ENCODE peak calls at places on chromosome 7, in eight cellular contexts. J, E, X, R, H, K, N and S are unnamed samples.

GRCh38 chr7:66847879-66848810 is 72.9 kb upstream of the TMEM248 start:
- DNase-seq in R (no peak), X (no peak), E (peak), K (no peak), J (peak), H (no peak), N (no peak), S (peak)

GRCh38 chr7:146496657-146497056 is 380.1 kb downstream of the CNTNAP2 start:
- DNase-seq in N (no peak), R (no peak), J (no peak), X (no peak), K (no peak), H (no peak), E (no peak), S (no peak)

GRCh38 chr7:123941391-123942180 is 16.5 kb downstream of the SPAM1 start:
- DNase-seq in N (no peak), J (no peak), X (no peak), K (no peak), E (no peak), H (no peak), R (no peak), S (no peak)

GRCh38 chr7:151402029-151402835 is 7.6 kb downstream of the WDR86 start:
- DNase-seq in X (no peak), E (no peak), K (no peak), R (no peak), H (peak), J (no peak), N (no peak), S (no peak)

GRCh38 chr7:120864146-120864920 is 6.4 kb upstream of the TSPAN12 start:
- DNase-seq in K (no peak), X (no peak), R (no peak), E (no peak), H (no peak), J (no peak), N (no peak), S (no peak)

GRCh38 chr7:118713039-118713438 is 488.5 kb downstream of the ANKRD7 start:
- DNase-seq in N (no peak), K (no peak), H (no peak), X (no peak), E (no peak), J (no peak), R (no peak), S (no peak)

GRCh38 chr7:20785211-20786048 is 1.3 kb downstream of the SP8 start:
- DNase-seq in H (peak), J (no peak), E (no peak), X (no peak), R (no peak), N (no peak), K (peak), S (no peak)

GRCh38 chr7:34247468-34247867 is 342.1 kb downstream of the BMPER start:
- DNase-seq in N (no peak), E (no peak), K (no peak), H (no peak), R (no peak), X (no peak), J (peak), S (no peak)

GRCh38 chr7:23117841-23118240 is 12.3 kb downstream of the KLHL7 start:
- DNase-seq in K (no peak), R (no peak), N (no peak), X (no peak), J (peak), H (no peak), E (no peak), S (no peak)

GRCh38 chr7:110827287-110827855 is 263.6 kb upstream of the LRRN3 start:
- DNase-seq in N (no peak), R (no peak), H (no peak), E (no peak), X (no peak), J (no peak), K (no peak), S (no peak)

GRCh38 chr7:131370523-131370968 is 42.9 kb downstream of the MKLN1 start:
- DNase-seq in E (no peak), J (peak), R (peak), H (no peak), K (no peak), N (no peak), X (no peak), S (no peak)

GRCh38 chr7:37377231-37377630 is 71.4 kb downstream of the ELMO1 start:
- DNase-seq in R (no peak), E (no peak), H (no peak), J (no peak), K (no peak), X (no peak), N (no peak), S (no peak)

GRCh38 chr7:149662591-149663095 is 110.7 kb downstream of the ZNF467 start:
- DNase-seq in K (peak), R (peak), E (peak), X (peak), J (peak), H (peak), N (peak), S (peak)

GRCh38 chr7:11130012-11130411 is 156.3 kb downstream of the PHF14 start:
- DNase-seq in R (no peak), J (peak), E (no peak), X (no peak), K (no peak), N (no peak), H (no peak), S (no peak)

GRCh38 chr7:41232086-41232485 is 470.8 kb downstream of the INHBA start:
- DNase-seq in J (peak), N (no peak), E (no peak), X (no peak), H (no peak), K (no peak), R (no peak), S (no peak)

GRCh38 chr7:70193514-70193913 is 595.2 kb downstream of the AUTS2 start:
- DNase-seq in J (peak), N (no peak), E (no peak), R (no peak), K (no peak), H (peak), X (no peak), S (no peak)

GRCh38 chr7:45456105-45456504 is 118.1 kb upstream of the ADCY1 start:
- DNase-seq in J (no peak), X (no peak), H (no peak), N (no peak), K (no peak), E (peak), R (no peak), S (no peak)

GRCh38 chr7:36735172-36735571 is 10.9 kb upstream of the AOAH start:
- DNase-seq in R (no peak), K (no peak), E (no peak), X (no peak), N (no peak), J (no peak), H (no peak), S (no peak)

GRCh38 chr7:47954231-47954911 is 6.1 kb upstream of the PKD1L1 start:
- DNase-seq in K (no peak), R (no peak), N (no peak), X (no peak), H (no peak), J (peak), E (no peak), S (no peak)

GRCh38 chr7:127678947-127679346 is 27.0 kb downstream of the SND1 start:
- DNase-seq in R (peak), K (no peak), H (no peak), N (no peak), X (no peak), J (peak), E (no peak), S (no peak)

GRCh38 chr7:139043823-139044812 is 8.3 kb upstream of the ZC3HAV1L start:
- DNase-seq in N (peak), R (no peak), J (peak), E (peak), X (no peak), H (no peak), K (no peak), S (peak)

GRCh38 chr7:22647451-22648257 is 79.3 kb upstream of the IL6 start:
- DNase-seq in H (no peak), J (peak), N (no peak), K (no peak), X (no peak), E (no peak), R (no peak), S (no peak)

GRCh38 chr7:151520419-151521229 is 929 bp upstream of the RHEB start:
- DNase-seq in H (peak), X (no peak), K (peak), E (no peak), N (no peak), R (no peak), J (no peak), S (no peak)

GRCh38 chr7:23043441-23043840 is 29.5 kb upstream of the HYCC1 start:
- DNase-seq in N (no peak), E (no peak), R (no peak), X (no peak), H (no peak), K (no peak), J (no peak), S (peak)

GRCh38 chr7:117808910-117809705 is 64.1 kb downstream of the CTTNBP2 start:
- DNase-seq in E (no peak), H (no peak), R (no peak), J (peak), N (no peak), X (no peak), K (no peak), S (no peak)

GRCh38 chr7:78207262-78207661 is 408.7 kb downstream of the PHTF2 start:
- DNase-seq in R (no peak), K (no peak), H (peak), N (no peak), J (no peak), E (no peak), X (no peak), S (no peak)

GRCh38 chr7:50531401-50531906 is 33.8 kb downstream of the DDC start:
- DNase-seq in J (peak), K (no peak), H (peak), R (no peak), X (peak), N (no peak), E (peak), S (peak)

GRCh38 chr7:123624527-123625183 is 23.0 kb downstream of the ASB15 start:
- DNase-seq in R (peak), N (peak), J (peak), E (peak), H (peak), X (no peak), K (peak), S (peak)

GRCh38 chr7:24971333-24972165 is 8.4 kb downstream of the OSBPL3 start:
- DNase-seq in H (peak), R (no peak), E (peak), J (peak), X (peak), K (no peak), N (peak), S (peak)
- TF ChIP-seq RAD21 in H (no peak), R (no peak), E (no peak), J (no peak), X (no peak), K (no peak), N (no peak), S (no peak)

GRCh38 chr7:31059551-31059950 is 7.4 kb downstream of the ADCYAP1R1 start:
- DNase-seq in E (no peak), H (peak), R (no peak), X (no peak), J (no peak), N (no peak), K (peak), S (no peak)
- TF ChIP-seq RAD21 in E (no peak), H (peak), R (no peak), X (peak), J (no peak), N (peak), K (peak), S (no peak)

GRCh38 chr7:100836812-100837098 is 9.4 kb upstream of the EPHB4 start:
- DNase-seq in E (no peak), X (no peak), K (no peak), R (no peak), J (no peak), H (no peak), N (peak), S (no peak)

GRCh38 chr7:100835903-100836811 is 8.8 kb upstream of the EPHB4 start:
- DNase-seq in X (no peak), K (peak), R (no peak), J (no peak), E (no peak), N (peak), H (peak), S (no peak)

GRCh38 chr7:100839361-100839760 is 12.0 kb upstream of the EPHB4 start:
- DNase-seq in N (no peak), X (no peak), E (no peak), H (no peak), K (no peak), R (no peak), J (no peak), S (no peak)

GRCh38 chr7:100840470-100841100 is 11.9 kb upstream of the SLC12A9 start:
- DNase-seq in E (peak), H (no peak), K (no peak), J (no peak), X (no peak), N (no peak), R (no peak), S (no peak)

DNA sequence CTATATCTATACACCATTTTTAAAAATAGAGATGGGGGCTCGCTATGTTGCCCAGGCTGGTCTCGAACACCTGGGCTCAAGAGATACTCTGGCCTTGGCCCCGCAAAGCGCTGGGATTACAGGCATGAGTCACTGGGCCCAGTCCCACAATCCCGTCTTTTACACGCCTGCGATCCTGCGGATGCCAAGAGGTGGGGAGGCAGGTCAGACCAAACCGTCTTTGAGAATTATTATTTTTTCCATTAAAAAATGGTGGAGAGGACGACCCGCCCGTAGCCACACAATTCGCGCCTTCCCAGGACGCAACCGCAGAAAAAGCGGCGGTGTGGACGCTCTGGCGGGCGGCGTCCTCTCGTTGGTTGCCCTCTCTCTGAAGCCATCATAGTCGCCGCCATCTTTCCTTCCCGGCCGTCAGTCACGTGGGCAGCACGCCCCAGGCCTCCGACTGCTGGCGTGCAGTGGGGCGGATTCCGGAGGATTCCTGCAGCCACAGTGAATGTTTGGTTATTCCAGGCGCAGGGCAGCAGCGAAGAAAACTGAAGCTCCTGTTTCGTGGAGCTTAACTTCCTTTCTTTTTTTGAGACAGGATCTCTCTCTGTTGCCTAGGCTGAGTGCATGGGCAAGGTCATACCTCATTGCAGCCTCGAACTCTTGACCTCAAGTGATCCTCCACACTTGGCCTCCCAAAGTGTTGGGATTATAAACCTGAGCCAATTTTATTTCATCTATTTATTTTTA is 9.9 kb upstream of the EPHB4 start:
- DNase-seq in X (peak), K (peak), E (no peak), N (peak), J (peak), H (peak), R (peak), S (peak)
- TF ChIP-seq RAD21 in X (no peak), K (no peak), E (no peak), N (no peak), J (no peak), H (no peak), R (no peak), S (no peak)

GRCh38 chr7:26461508-26461907 is 169.8 kb downstream of the SNX10 start:
- DNase-seq in J (no peak), H (no peak), K (no peak), E (no peak), N (no peak), R (no peak), X (no peak), S (no peak)
- TF ChIP-seq RAD21 in J (no peak), H (no peak), K (no peak), E (no peak), N (no peak), R (no peak), X (no peak), S (no peak)

DNA sequence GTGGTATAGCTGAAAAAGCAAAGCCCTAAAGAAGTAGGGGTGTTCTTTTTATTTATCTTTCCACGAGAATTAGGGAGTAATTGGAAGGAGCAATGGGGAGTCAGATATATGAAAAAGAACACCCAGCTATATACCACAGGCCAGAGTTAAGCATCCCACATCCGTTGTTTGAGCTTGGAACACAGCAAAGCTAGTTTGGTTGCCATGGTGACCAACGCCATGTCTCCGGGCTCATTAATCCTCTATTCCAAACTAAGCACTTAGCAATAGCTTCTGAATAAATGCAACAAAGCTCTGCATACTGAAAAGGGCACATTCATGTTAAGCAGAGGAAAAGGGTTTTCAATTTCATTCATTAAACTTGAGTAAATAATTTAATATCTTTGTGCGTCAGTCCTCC is 23.5 kb downstream of the ASB4 start:
- DNase-seq in X (no peak), K (no peak), R (no peak), J (peak), E (peak), H (peak), N (no peak), S (no peak)
- TF ChIP-seq RAD21 in X (no peak), K (no peak), R (no peak), J (no peak), E (no peak), H (no peak), N (no peak), S (no peak)

GRCh38 chr7:73770002-73770859 is at the start of gene CLDN3:
- DNase-seq in K (peak), N (peak), H (peak), X (peak), J (no peak), R (no peak), E (no peak), S (peak)
- TF ChIP-seq RAD21 in K (no peak), N (no peak), H (no peak), X (no peak), J (no peak), R (no peak), E (no peak), S (no peak)

GRCh38 chr7:63071396-63071795 is 927.3 kb upstream of the ZNF722 start:
- DNase-seq in N (no peak), X (no peak), K (no peak), R (no peak), E (no peak), H (no peak), J (no peak), S (no peak)

GRCh38 chr7:63073736-63074135 is 924.9 kb upstream of the ZNF722 start:
- DNase-seq in E (no peak), J (no peak), K (no peak), R (no peak), X (no peak), N (no peak), H (no peak), S (no peak)

GRCh38 chr7:63073286-63073685 is 925.4 kb upstream of the ZNF722 start:
- DNase-seq in E (no peak), H (no peak), K (no peak), J (no peak), N (no peak), X (no peak), R (no peak), S (no peak)

GRCh38 chr7:63071920-63072319 is 926.7 kb upstream of the ZNF722 start:
- DNase-seq in N (no peak), H (no peak), R (no peak), E (no peak), K (no peak), X (no peak), J (no peak), S (no peak)

GRCh38 chr7:63072806-63073205 is 925.8 kb upstream of the ZNF722 start:
- DNase-seq in R (no peak), J (no peak), H (no peak), E (no peak), K (no peak), X (no peak), N (no peak), S (no peak)
- TF ChIP-seq RAD21 in R (no peak), J (no peak), H (no peak), E (no peak), K (no peak), X (no peak), N (no peak), S (no peak)

GRCh38 chr7:54687518-54688212 is 71.3 kb downstream of the SEC61G start:
- DNase-seq in E (no peak), K (no peak), N (no peak), H (no peak), X (no peak), R (no peak), J (no peak), S (no peak)

GRCh38 chr7:54690059-54690443 is 69.0 kb downstream of the SEC61G start:
- DNase-seq in X (no peak), H (no peak), E (no peak), R (no peak), J (no peak), K (no peak), N (no peak), S (no peak)

GRCh38 chr7:54689394-54690058 is 69.5 kb downstream of the SEC61G start:
- DNase-seq in N (no peak), K (no peak), H (no peak), E (no peak), R (no peak), X (no peak), J (no peak), S (no peak)

DNA sequence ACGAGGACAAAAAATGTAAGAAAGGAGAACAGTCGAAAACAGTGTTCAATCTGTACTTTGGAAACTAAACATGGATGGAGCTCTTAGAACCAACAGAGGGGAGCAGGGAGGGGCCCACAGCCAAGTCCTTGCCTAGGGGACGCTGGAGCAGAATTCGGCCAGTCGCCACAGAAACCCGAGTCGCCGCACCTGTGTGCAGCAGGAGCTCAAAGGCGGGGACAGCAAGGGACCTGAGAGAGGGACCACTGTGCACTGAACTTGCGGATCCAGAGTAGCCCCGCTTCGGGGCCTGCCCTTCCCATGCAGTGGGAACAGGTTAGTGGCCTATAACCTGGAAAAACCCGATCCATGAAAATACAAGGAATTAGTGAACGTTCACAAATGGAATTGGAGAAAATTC is 68.1 kb downstream of the SEC61G start:
- DNase-seq in J (no peak), K (no peak), E (no peak), H (no peak), N (no peak), X (no peak), R (no peak), S (no peak)
- TF ChIP-seq RAD21 in J (no peak), K (no peak), E (no peak), H (no peak), N (no peak), X (no peak), R (no peak), S (no peak)

GRCh38 chr7:29854257-29854938 is 48.1 kb downstream of the WIPF3 start:
- DNase-seq in H (no peak), X (no peak), E (no peak), J (no peak), K (no peak), R (no peak), N (no peak), S (no peak)
- TF ChIP-seq RAD21 in H (no peak), X (no peak), E (no peak), J (no peak), K (peak), R (no peak), N (no peak), S (no peak)

DNA sequence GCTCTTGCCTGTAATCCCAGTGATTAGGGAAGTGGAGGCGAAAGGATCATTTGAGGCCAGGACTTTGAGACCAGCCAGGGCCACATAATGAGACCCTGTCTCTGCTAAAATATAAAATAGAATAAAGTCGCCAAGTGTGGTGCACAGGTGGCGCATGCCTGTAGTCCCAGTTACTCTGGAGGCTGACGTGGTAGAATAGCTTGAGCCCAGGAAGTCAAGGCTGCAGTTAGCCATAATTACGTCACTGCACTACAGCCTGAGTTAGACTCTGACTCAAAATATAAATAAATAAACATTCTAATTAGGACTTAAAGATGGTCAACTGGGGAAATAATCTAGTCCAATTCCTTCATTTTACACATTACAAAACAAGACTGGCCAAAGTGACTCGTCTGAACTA is 768 bp downstream of the CHCHD2 start:
- DNase-seq in J (peak), E (peak), R (no peak), K (no peak), H (no peak), X (peak), N (no peak), S (no peak)
- TF ChIP-seq RAD21 in J (no peak), E (no peak), R (no peak), K (no peak), H (no peak), X (no peak), N (no peak), S (no peak)